ENCODE peak calls at places on chromosomes 16 and 17, in six cellular contexts. O is NT2/D1, I is right cardiac atrium, F is HEK293T, C is heart right ventricle, Y is activated B cell treated with CpG ODN at 0.5 μM for 24 hours. N is an unnamed sample.

GRCh38 chr16:25291580-25291979 is 33.9 kb upstream of the ZKSCAN2 start:
- DNase-seq in I (no peak), O (no peak), Y (no peak), F (no peak), C (no peak), N (no peak)

GRCh38 chr16:51198349-51198748 is 47.3 kb upstream of the SALL1 start:
- DNase-seq in O (no peak), I (no peak), Y (no peak), C (no peak), F (no peak), N (no peak)

GRCh38 chr17:79045001-79045729 is 21.2 kb downstream of the C1QTNF1 start:
- DNase-seq in I (peak; percentile 62), O (no peak), C (no peak), Y (no peak), F (no peak), N (no peak)

GRCh38 chr17:45228121-45228941 is 6.6 kb downstream of the FMNL1 start:
- DNase-seq in O (no peak), C (no peak), I (peak; percentile 50), F (no peak), Y (no peak), N (no peak)

GRCh38 chr17:37490638-37491614 is 1.2 kb downstream of the DUSP14 start:
- DNase-seq in C (no peak), Y (no peak), F (peak; percentile 33), O (no peak), I (peak; percentile 68), N (peak; percentile 75)

GRCh38 chr17:10772425-10773380 is 31.2 kb downstream of the TMEM238L start:
- DNase-seq in O (no peak), C (no peak), F (peak; percentile 30), I (peak; percentile 39), Y (no peak), N (no peak)

GRCh38 chr16:51896013-51896412 is 650.9 kb downstream of the TOX3 start:
- DNase-seq in O (peak; percentile 65), F (no peak), I (no peak), Y (no peak), C (no peak), N (no peak)

GRCh38 chr17:58156839-58157803 is 8.9 kb downstream of the OR4D1 start:
- DNase-seq in F (peak; percentile 66), C (peak; percentile 37), I (peak; percentile 58), O (no peak), Y (no peak), N (peak; percentile 43)

GRCh38 chr16:3094289-3095027 is 4.6 kb downstream of the ZSCAN10 start:
- DNase-seq in F (peak; percentile 63), O (no peak), I (peak; percentile 44), C (no peak), Y (no peak), N (no peak)

GRCh38 chr16:58426095-58426494 is 33.8 kb downstream of the GINS3 start:
- DNase-seq in F (no peak), I (no peak), Y (no peak), C (no peak), O (no peak), N (no peak)

GRCh38 chr16:27154573-27155521 is 48.5 kb upstream of the KDM8 start:
- DNase-seq in O (peak; percentile 47), F (peak; percentile 77), I (peak; percentile 88), C (peak; percentile 71), Y (peak; percentile 64), N (peak; percentile 55)

GRCh38 chr16:4814542-4815173 is 12.2 kb upstream of the ROGDI start:
- DNase-seq in O (no peak), C (peak; percentile 44), F (no peak), I (peak; percentile 70), Y (no peak), N (no peak)

GRCh38 chr17:73474370-73474988 is 162.7 kb upstream of the CDC42EP4 start:
- DNase-seq in Y (no peak), O (no peak), I (peak; percentile 89), C (peak; percentile 82), F (peak; percentile 46), N (peak; percentile 88)

GRCh38 chr17:73396429-73397277 is 84.9 kb upstream of the CDC42EP4 start:
- DNase-seq in O (no peak), I (no peak), C (no peak), Y (no peak), F (no peak), N (no peak)

GRCh38 chr16:11848842-11849241 is 2.5 kb downstream of the RSL1D1 start:
- DNase-seq in F (no peak), C (no peak), O (no peak), I (no peak), Y (no peak), N (no peak)

GRCh38 chr16:53816211-53816610 is 112.3 kb downstream of the FTO start:
- DNase-seq in Y (no peak), C (no peak), O (no peak), I (no peak), F (no peak), N (no peak)

GRCh38 chr16:88967800-88968588 is 9.0 kb downstream of the CBFA2T3 start:
- DNase-seq in C (peak; percentile 11), F (no peak), I (peak; percentile 31), Y (peak; percentile 85), O (no peak), N (no peak)

GRCh38 chr17:20091161-20092029 is 82.2 kb downstream of the SPECC1 start:
- DNase-seq in F (no peak), Y (no peak), I (peak; percentile 65), O (no peak), C (peak; percentile 35), N (peak; percentile 49)

N was measured in left cardiac atrium.